ENCODE peak calls at places on chromosomes 13 and 19, in five cellular contexts. Q is smooth muscle cell of the brain vasculature, V is anterior cingulate cortex, G is mucosa of gallbladder, C is Caco-2. X is an unnamed sample.

GRCh38 chr13:36725936-36726335 is 52.1 kb downstream of the SERTM1 start:
- DNase-seq in V (no peak), G (no peak), Q (no peak), C (no peak), X (no peak)

GRCh38 chr19:38781058-38781457 is 7.7 kb upstream of the LGALS7 start:
- DNase-seq in G (no peak), Q (no peak), V (no peak), C (no peak), X (no peak)

GRCh38 chr13:111110054-111110453 is 5.1 kb upstream of the ARHGEF7 start:
- DNase-seq in G (no peak), C (no peak), Q (no peak), V (no peak), X (no peak)

GRCh38 chr13:48630291-48630690 is 23.4 kb upstream of the CYSLTR2 start:
- DNase-seq in C (no peak), V (no peak), G (no peak), Q (no peak), X (no peak)

GRCh38 chr19:3476830-3477229 is 3.5 kb downstream of the SMIM24 start:
- DNase-seq in G (no peak), Q (no peak), V (no peak), C (no peak), X (no peak)

GRCh38 chr13:94712287-94712811 is at the start of gene SOX21:
- DNase-seq in C (no peak), G (no peak), V (peak), Q (no peak), X (peak)

GRCh38 chr19:34661357-34661756 is 15.6 kb downstream of the SCGB2B2 start:
- DNase-seq in V (no peak), C (no peak), Q (no peak), G (no peak), X (no peak)

GRCh38 chr13:101155920-101156319 is 260.4 kb downstream of the NALCN start:
- DNase-seq in C (no peak), V (no peak), G (no peak), Q (no peak), X (no peak)

GRCh38 chr19:42069619-42070293 is at the start of gene GRIK5:
- DNase-seq in V (no peak), Q (no peak), G (no peak), C (no peak), X (peak)

GRCh38 chr13:105787518-105788085 is 747.9 kb downstream of the EFNB2 start:
- DNase-seq in C (no peak), V (no peak), G (no peak), Q (no peak), X (no peak)

GRCh38 chr19:51477343-51477742 is 996 bp upstream of the CEACAM18 start:
- DNase-seq in G (no peak), V (no peak), Q (no peak), C (no peak), X (no peak)